ENCODE peak calls at places on chromosomes 3 and 15, in ten cellular contexts. A is NCI-H2029; D is SW480; M is stimulated activated naive CD8-positive, alpha-beta T cell treated with anti-CD3 and anti-CD28 coated beads, Interleukin-15, amount 100 ng/mL, for 72 hours; N is AG08395; K is kidney epithelial cell; B is fibroblast of lung; H is ELR; Z is brain microvascular endothelial cell; P is substantia nigra. I is an unnamed sample.

GRCh38 chr3:115186351-115187148 is 39.5 kb upstream of the ZBTB20 start:
- DNase-seq in A (no peak), D (peak), M (no peak), N (no peak), K (no peak), B (no peak), H (no peak), Z (no peak), P (no peak), I (no peak)

GRCh38 chr3:57659810-57660439 is 33.0 kb downstream of the DENND6A start:
- DNase-seq in A (no peak), D (no peak), M (no peak), N (no peak), K (no peak), B (no peak), H (peak), Z (no peak), P (no peak), I (no peak)

GRCh38 chr3:132134611-132135010 is 99.8 kb upstream of the CPNE4 start:
- DNase-seq in A (no peak), D (no peak), M (no peak), N (peak), K (peak), B (peak), H (peak), Z (peak), P (no peak), I (no peak)

GRCh38 chr15:70048196-70048565 is 49.5 kb downstream of the TLE3 start:
- DNase-seq in A (no peak), D (no peak), M (no peak), N (no peak), K (no peak), B (no peak), H (no peak), Z (no peak), P (no peak), I (no peak)

GRCh38 chr3:146128939-146129338 is 32.0 kb downstream of the PLOD2 start:
- DNase-seq in A (no peak), D (no peak), M (no peak), N (no peak), K (no peak), B (no peak), H (no peak), Z (no peak), P (no peak), I (no peak)

GRCh38 chr3:52495777-52496602 is 852 bp downstream of the STAB1 start:
- DNase-seq in A (no peak), D (peak), M (no peak), N (peak), K (no peak), B (peak), H (peak), Z (no peak), P (no peak), I (no peak)

GRCh38 chr3:174363256-174363655 is 495.9 kb upstream of the NAALADL2 start:
- DNase-seq in A (no peak), D (no peak), M (no peak), N (peak), K (no peak), B (no peak), H (no peak), Z (no peak), P (no peak), I (no peak)

GRCh38 chr3:36486009-36486408 is 105.7 kb downstream of the STAC start:
- DNase-seq in A (no peak), D (no peak), M (no peak), N (no peak), K (no peak), B (no peak), H (no peak), Z (no peak), P (no peak), I (no peak)

GRCh38 chr3:152127058-152127457 is 141.7 kb upstream of the MBNL1 start:
- DNase-seq in A (no peak), D (no peak), M (peak), N (no peak), K (no peak), B (no peak), H (no peak), Z (no peak), P (no peak), I (no peak)

GRCh38 chr15:57685719-57686118 is 20.8 kb upstream of the POLR2M start:
- DNase-seq in A (no peak), D (no peak), M (no peak), N (no peak), K (no peak), B (no peak), H (peak), Z (no peak), P (no peak), I (no peak)

GRCh38 chr15:64844576-64845140 is 2.9 kb downstream of the PLEKHO2 start:
- DNase-seq in A (no peak), D (no peak), M (no peak), N (no peak), K (no peak), B (no peak), H (no peak), Z (no peak), P (no peak), I (peak)

GRCh38 chr3:50592568-50592967 is 19.0 kb downstream of the CISH start:
- DNase-seq in A (no peak), D (no peak), M (no peak), N (no peak), K (no peak), B (no peak), H (no peak), Z (no peak), P (no peak), I (no peak)

GRCh38 chr3:27253831-27254230 is 115.4 kb downstream of the NEK10 start:
- DNase-seq in A (no peak), D (peak), M (peak), N (peak), K (no peak), B (peak), H (peak), Z (peak), P (no peak), I (peak)

GRCh38 chr15:70160267-70160666 is 62.5 kb upstream of the TLE3 start:
- DNase-seq in A (no peak), D (peak), M (no peak), N (peak), K (no peak), B (peak), H (peak), Z (no peak), P (no peak), I (no peak)

GRCh38 chr3:138213373-138214085 is 26.4 kb downstream of the ARMC8 start:
- DNase-seq in A (no peak), D (no peak), M (no peak), N (no peak), K (no peak), B (no peak), H (no peak), Z (no peak), P (no peak), I (no peak)

GRCh38 chr15:71883447-71883846 is 73.1 kb downstream of the NR2E3 start:
- DNase-seq in A (no peak), D (no peak), M (no peak), N (no peak), K (no peak), B (no peak), H (no peak), Z (no peak), P (no peak), I (no peak)

GRCh38 chr3:98732239-98733054 is 30.7 kb upstream of the ST3GAL6 start:
- DNase-seq in A (no peak), D (peak), M (peak), N (peak), K (no peak), B (no peak), H (peak), Z (peak), P (no peak), I (peak)

GRCh38 chr15:40763801-40764765 is at the start of gene GCHFR:
- DNase-seq in A (peak), D (peak), M (peak), N (peak), K (no peak), B (peak), H (peak), Z (peak), P (no peak), I (peak)

GRCh38 chr15:69132935-69133861 is 27.2 kb upstream of the GLCE start:
- DNase-seq in A (no peak), D (no peak), M (no peak), N (no peak), K (no peak), B (no peak), H (no peak), Z (no peak), P (no peak), I (no peak)

GRCh38 chr15:74383695-74384565 is 16.5 kb upstream of the CYP11A1 start:
- DNase-seq in A (no peak), D (peak), M (peak), N (no peak), K (no peak), B (no peak), H (peak), Z (no peak), P (no peak), I (peak)

GRCh38 chr3:183390844-183391243 is 37.6 kb downstream of the MCF2L2 start:
- DNase-seq in A (no peak), D (no peak), M (no peak), N (no peak), K (no peak), B (no peak), H (no peak), Z (no peak), P (no peak), I (no peak)

GRCh38 chr15:93261845-93262244 is 172.8 kb upstream of the RGMA start:
- DNase-seq in A (no peak), D (no peak), M (no peak), N (no peak), K (no peak), B (no peak), H (no peak), Z (no peak), P (no peak), I (no peak)

GRCh38 chr3:158773845-158774542 is 27.9 kb upstream of the MFSD1 start:
- DNase-seq in A (no peak), D (no peak), M (no peak), N (no peak), K (no peak), B (peak), H (no peak), Z (no peak), P (no peak), I (no peak)

GRCh38 chr15:80127911-80128310 is 24.9 kb upstream of the FAH start:
- DNase-seq in A (no peak), D (no peak), M (no peak), N (no peak), K (no peak), B (no peak), H (no peak), Z (no peak), P (no peak), I (no peak)

GRCh38 chr3:101625879-101626278 is 51.1 kb downstream of the ZBTB11 start:
- DNase-seq in A (no peak), D (no peak), M (no peak), N (no peak), K (no peak), B (no peak), H (no peak), Z (no peak), P (no peak), I (no peak)

GRCh38 chr3:150348500-150348899 is 59.6 kb upstream of the TSC22D2 start:
- DNase-seq in A (no peak), D (peak), M (no peak), N (peak), K (peak), B (peak), H (peak), Z (peak), P (no peak), I (no peak)

GRCh38 chr15:96121521-96121920 is 209.0 kb upstream of the NR2F2 start:
- DNase-seq in A (no peak), D (no peak), M (no peak), N (no peak), K (no peak), B (peak), H (no peak), Z (peak), P (no peak), I (no peak)

GRCh38 chr3:152281032-152281713 is 12.4 kb downstream of the MBNL1 start:
- DNase-seq in A (no peak), D (no peak), M (no peak), N (no peak), K (no peak), B (no peak), H (no peak), Z (no peak), P (no peak), I (no peak)

GRCh38 chr3:43268636-43269035 is 17.7 kb upstream of the SNRK start:
- DNase-seq in A (no peak), D (no peak), M (no peak), N (no peak), K (no peak), B (peak), H (peak), Z (no peak), P (no peak), I (no peak)

GRCh38 chr3:169430687-169431404 is 232.7 kb downstream of the MECOM start:
- DNase-seq in A (no peak), D (no peak), M (no peak), N (no peak), K (peak), B (peak), H (peak), Z (peak), P (no peak), I (no peak)

GRCh38 chr3:50885491-50885890 is 210.8 kb downstream of the DOCK3 start:
- DNase-seq in A (no peak), D (peak), M (no peak), N (no peak), K (no peak), B (no peak), H (peak), Z (no peak), P (no peak), I (no peak)

GRCh38 chr3:140523600-140523999 is 154.3 kb upstream of the TRIM42 start:
- DNase-seq in A (no peak), D (no peak), M (no peak), N (no peak), K (no peak), B (no peak), H (no peak), Z (no peak), P (no peak), I (no peak)

I was measured in activated naive CD8-positive, alpha-beta T cell treated with anti-CD3 and anti-CD28 coated beads, Interleukin-2, amount 10 ng/mL, durations not matched to agents 7 days and 5 days.